ENCODE peak calls at places on chromosomes 7 and 10, in four cellular contexts. D is Ammon's horn; K is activated CD4-positive, alpha-beta T cell treated with anti-CD3 and anti-CD28 coated beads, Interleukin-2, amount 50 U/mL, for 1 hour; E is GF-D8. B is an unnamed sample.

GRCh38 chr7:523436-524336 is 4.0 kb upstream of the PDGFA start:
- DNase-seq in D (no peak), K (no peak), E (no peak), B (no peak)

GRCh38 chr7:101814081-101814995 is 3.1 kb upstream of the CUX1 start:
- DNase-seq in K (peak; percentile 42), E (peak; percentile 52), D (peak; percentile 40), B (peak; percentile 63)

GRCh38 chr10:75444781-75445386 is 13.5 kb downstream of the LRMDA start:
- DNase-seq in D (no peak), E (no peak), K (no peak), B (no peak)

GRCh38 chr10:87935290-87936141 is 72.1 kb downstream of the PTEN start:
- DNase-seq in K (no peak), E (no peak), D (no peak), B (no peak)

GRCh38 chr10:30587522-30588031 is 42.0 kb downstream of the LYZL2 start:
- DNase-seq in D (peak; percentile 68), K (no peak), E (peak; percentile 68), B (peak; percentile 92)

GRCh38 chr7:27677912-27678612 is 15.4 kb upstream of the HIBADH start:
- DNase-seq in K (no peak), D (no peak), E (no peak), B (no peak)

GRCh38 chr10:109287858-109288257 is 635.5 kb downstream of the XPNPEP1 start:
- DNase-seq in K (no peak), D (no peak), E (no peak), B (no peak)

GRCh38 chr7:129773328-129773731 is 161.8 kb downstream of the NRF1 start:
- DNase-seq in K (no peak), D (no peak), E (no peak), B (no peak)

GRCh38 chr7:101885597-101885955 is 68.2 kb downstream of the CUX1 start:
- DNase-seq in E (no peak), D (peak; percentile 43), K (no peak), B (no peak)

GRCh38 chr7:94289071-94289470 is 105.6 kb upstream of the COL1A2 start:
- DNase-seq in E (no peak), K (no peak), D (peak; percentile 77), B (no peak)

GRCh38 chr7:143374556-143374955 is 6.6 kb upstream of the ZYX start:
- DNase-seq in E (peak; percentile 73), K (no peak), D (no peak), B (peak; percentile 79)

GRCh38 chr7:68684246-68684850 is 913.9 kb upstream of the AUTS2 start:
- DNase-seq in E (no peak), K (no peak), D (peak; percentile 88), B (no peak)

GRCh38 chr7:105932835-105933477 is 30.1 kb upstream of the CDHR3 start:
- DNase-seq in E (no peak), K (no peak), D (peak; percentile 42), B (no peak)

GRCh38 chr7:79506481-79506880 is 53.0 kb upstream of the MAGI2 start:
- DNase-seq in E (no peak), K (no peak), D (no peak), B (no peak)

GRCh38 chr10:35562427-35562826 is 42.7 kb upstream of the GJD4 start:
- DNase-seq in K (no peak), D (no peak), E (no peak), B (no peak)

GRCh38 chr7:111475419-111475748 is 86.9 kb downstream of the IMMP2L start:
- DNase-seq in D (no peak), K (no peak), E (no peak), B (no peak)

GRCh38 chr7:78638364-78638763 is 815.1 kb downstream of the MAGI2 start:
- DNase-seq in E (no peak), D (no peak), K (no peak), B (no peak)

GRCh38 chr7:4851459-4852422 is 10.1 kb downstream of the PAPOLB start:
- DNase-seq in D (no peak), K (no peak), E (no peak), B (peak; percentile 76)

GRCh38 chr7:114428211-114428610 is 13.6 kb downstream of the FOXP2 start:
- DNase-seq in K (no peak), E (no peak), D (no peak), B (no peak)

GRCh38 chr10:121851791-121852190 is 76.0 kb downstream of the ATE1 start:
- DNase-seq in K (no peak), E (no peak), D (no peak), B (no peak)

GRCh38 chr7:138555684-138556083 is 95.6 kb downstream of the TRIM24 start:
- DNase-seq in D (no peak), E (no peak), K (no peak), B (no peak)

GRCh38 chr7:90843467-90843866 is 247.3 kb downstream of the CDK14 start:
- DNase-seq in K (no peak), D (no peak), E (no peak), B (no peak)

GRCh38 chr7:118648002-118648401 is 423.5 kb downstream of the ANKRD7 start:
- DNase-seq in E (no peak), D (no peak), K (no peak), B (no peak)

GRCh38 chr7:112137141-112138101 is 68.8 kb downstream of the DOCK4 start:
- DNase-seq in K (no peak), E (no peak), D (no peak), B (no peak)

GRCh38 chr7:80842479-80842797 is 76.4 kb downstream of the SEMA3C start:
- DNase-seq in E (no peak), K (no peak), D (no peak), B (no peak)

GRCh38 chr10:30784896-30785605 is 155.5 kb upstream of the LYZL2 start:
- DNase-seq in E (no peak), K (peak; percentile 11), D (peak; percentile 95), B (peak; percentile 55)

GRCh38 chr10:12042409-12042796 is 206 bp downstream of the UPF2 start:
- DNase-seq in D (no peak), K (peak; percentile 31), E (no peak), B (no peak)